ENCODE peak calls at places on chromosomes 11 and 22, in nine cellular contexts. Q, H, J, F, Z, D, R, E and C are unnamed samples.
A peak's percentile ranks its signal among the peaks of the same experiment; 100 is the strongest.

GRCh38 chr11:26828291-26828690 is 106.4 kb upstream of the SLC5A12 start:
- DNase-seq in Z (no peak), F (no peak), D (no peak), E (no peak), Q (no peak), J (no peak), H (no peak), R (no peak), C (no peak)

GRCh38 chr11:110565690-110566336 is 136.1 kb downstream of the FDX1 start:
- DNase-seq in E (no peak), Z (no peak), J (no peak), R (peak; percentile 26), D (no peak), Q (no peak), F (no peak), H (no peak), C (no peak)

GRCh38 chr11:72673943-72674828 is at the start of gene PDE2A:
- DNase-seq in Q (no peak), E (peak; percentile 67), J (no peak), D (no peak), F (no peak), H (no peak), R (no peak), Z (no peak), C (no peak)

GRCh38 chr11:113992459-113993105 is 17.7 kb downstream of the HTR3A start:
- DNase-seq in H (no peak), F (no peak), R (no peak), D (no peak), J (no peak), Z (no peak), Q (no peak), E (no peak), C (no peak)

GRCh38 chr22:33680632-33681031 is 239.6 kb downstream of the LARGE1 start:
- DNase-seq in R (no peak), D (no peak), E (no peak), J (no peak), F (no peak), Z (no peak), H (no peak), Q (no peak), C (no peak)

GRCh38 chr11:75560644-75561043 is 1.4 kb upstream of the SERPINH1 start:
- DNase-seq in D (no peak), Z (no peak), E (no peak), R (no peak), J (no peak), Q (no peak), H (no peak), F (no peak), C (no peak)

GRCh38 chr11:115145316-115145715 is 358.9 kb downstream of the CADM1 start:
- DNase-seq in H (no peak), D (no peak), E (no peak), J (no peak), F (no peak), R (no peak), Z (no peak), Q (no peak), C (no peak)

GRCh38 chr22:49966716-49967332 is 6.3 kb downstream of the PIM3 start:
- DNase-seq in J (peak; percentile 92), H (no peak), E (peak; percentile 52), R (peak; percentile 83), Z (no peak), D (peak; percentile 83), Q (peak; percentile 49), F (peak; percentile 51), C (no peak)

GRCh38 chr11:134425816-134426536 is 13.9 kb upstream of the B3GAT1 start:
- DNase-seq in E (no peak), J (no peak), Q (no peak), H (no peak), Z (no peak), D (no peak), R (no peak), F (no peak), C (no peak)

GRCh38 chr11:128492461-128492860 is 94.9 kb downstream of the ETS1 start:
- DNase-seq in R (no peak), Z (no peak), H (no peak), Q (no peak), F (no peak), E (no peak), J (no peak), D (no peak), C (no peak)

GRCh38 chr11:8083871-8084281 is 2.9 kb downstream of the TUB start:
- DNase-seq in H (no peak), Q (no peak), Z (no peak), F (no peak), J (no peak), D (no peak), E (no peak), R (no peak), C (no peak)

GRCh38 chr22:42430486-42431125 is 1.6 kb downstream of the NFAM1 start:
- DNase-seq in E (no peak), R (no peak), H (no peak), Q (no peak), Z (no peak), D (no peak), J (no peak), F (no peak), C (no peak)

GRCh38 chr22:31081963-31082605 is 966 bp downstream of the SMTN start:
- DNase-seq in F (peak; percentile 13), J (peak; percentile 86), D (no peak), Z (no peak), E (no peak), H (no peak), Q (peak; percentile 26), R (no peak), C (peak; percentile 32)

GRCh38 chr22:31083377-31083768 is 2.3 kb downstream of the SMTN start:
- DNase-seq in J (no peak), Z (no peak), R (no peak), E (no peak), F (peak; percentile 71), Q (peak; percentile 56), H (no peak), D (no peak), C (no peak)

GRCh38 chr22:31083923-31084810 is 3.0 kb downstream of the SMTN start:
- DNase-seq in D (no peak), E (no peak), Z (no peak), R (no peak), F (peak; percentile 28), J (no peak), Q (no peak), H (no peak), C (peak; percentile 45)

GRCh38 chr22:31080848-31081649 is at the start of gene SMTN:
- DNase-seq in J (peak; percentile 99), R (peak; percentile 88), E (peak; percentile 99), H (no peak), Z (peak; percentile 83), F (peak; percentile 97), D (peak; percentile 96), Q (peak; percentile 95), C (peak; percentile 94)

DNA sequence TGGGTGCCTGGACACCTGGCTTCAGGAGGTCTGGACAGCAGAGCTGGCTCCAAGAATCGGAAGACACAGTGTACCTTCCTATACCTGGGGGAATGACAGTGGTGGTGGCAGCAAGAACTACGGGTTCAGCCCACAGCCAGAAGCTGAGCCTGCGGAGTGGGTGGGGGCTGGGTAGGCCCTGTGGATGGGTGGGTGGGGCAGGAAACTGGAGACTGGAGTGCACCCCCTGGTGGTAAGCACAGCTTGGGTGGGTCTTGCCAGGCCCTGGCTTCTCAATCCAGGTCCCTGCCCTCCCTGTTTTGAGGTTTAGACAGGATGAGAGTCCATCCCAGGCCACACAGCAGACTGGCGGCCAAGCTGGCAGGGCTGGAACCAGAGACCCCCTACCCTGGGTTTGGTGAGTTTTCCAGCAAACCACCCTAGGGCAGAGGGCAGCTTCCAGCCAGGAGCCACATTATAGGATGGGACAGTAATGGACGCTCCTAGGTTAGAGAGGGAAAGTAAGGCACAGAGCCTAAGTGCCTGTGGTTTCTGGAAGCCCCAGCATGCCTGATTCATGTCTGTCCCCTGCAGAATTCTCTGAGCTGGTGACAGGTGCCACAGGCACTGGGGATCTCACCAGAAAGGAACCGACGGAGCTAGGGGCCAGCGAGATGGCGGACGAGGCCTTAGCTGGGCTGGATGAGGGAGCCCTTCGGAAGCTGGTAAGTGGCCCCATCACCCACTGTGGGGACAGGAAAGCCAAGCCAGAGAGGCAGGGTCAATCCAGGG is 1.7 kb downstream of the SMTN start:
- DNase-seq in E (peak; percentile 79), J (peak; percentile 93), R (no peak), D (peak; percentile 84), F (peak; percentile 89), Q (peak; percentile 66), Z (peak; percentile 69), H (no peak), C (peak; percentile 85)
- TF ChIP-seq POLR2A in E (peak; percentile 23), J (no peak), R (no peak), D (no peak), F (no peak), Q (no peak), Z (no peak), H (no peak), C (no peak)

DNA sequence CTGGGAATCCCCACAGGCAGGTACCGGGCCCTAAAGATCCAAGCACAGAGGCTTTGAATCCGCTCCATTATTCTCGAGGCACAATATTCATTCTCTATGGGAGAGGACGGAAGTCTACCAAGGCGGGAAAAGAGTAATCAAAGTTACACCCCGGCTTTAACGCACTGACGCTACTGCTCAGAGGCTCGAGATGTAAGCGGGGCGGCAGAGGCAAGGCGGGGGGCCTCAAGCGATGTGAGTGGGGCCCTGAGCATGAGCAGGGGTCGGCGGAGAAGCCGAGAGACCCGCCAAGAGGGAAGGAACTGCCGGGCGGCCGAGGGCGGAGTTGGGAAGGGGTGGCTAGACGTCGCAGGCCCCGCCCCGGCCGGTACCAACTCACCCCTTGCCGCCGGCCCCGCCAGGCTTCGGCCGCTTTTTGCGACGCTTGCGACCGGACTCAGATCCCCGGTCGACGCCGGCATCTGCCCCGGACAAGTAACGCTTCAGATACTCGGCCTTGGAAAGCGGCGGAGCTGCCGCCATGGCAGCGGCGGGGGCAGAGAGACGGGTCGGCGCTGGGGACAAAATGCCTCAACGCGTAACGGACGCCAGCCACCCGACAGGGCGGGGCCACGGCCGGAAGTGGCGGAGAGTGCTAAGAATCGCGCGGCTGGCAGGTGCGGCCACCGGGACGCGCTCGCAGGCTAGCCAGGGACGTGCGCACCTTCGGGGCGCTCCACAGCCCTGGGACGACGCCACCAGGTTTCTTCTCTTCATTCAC is at the start of gene BUD13:
- DNase-seq in H (peak; percentile 56), D (peak; percentile 93), F (peak; percentile 94), Q (peak; percentile 93), J (peak; percentile 98), R (peak; percentile 88), Z (peak; percentile 72), E (peak; percentile 96), C (peak; percentile 91)
- TF ChIP-seq POLR2A in H (no peak), D (no peak), F (peak; percentile 79), Q (peak; percentile 51), J (no peak), R (peak; percentile 64), Z (peak; percentile 41), E (peak; percentile 96), C (peak; percentile 80)

GRCh38 chr11:18321991-18322711 is at the start of the genes GTF2H1 and HPS5:
- DNase-seq in E (peak; percentile 96), D (peak; percentile 98), Z (peak; percentile 98), F (peak; percentile 98), H (peak; percentile 85), Q (peak; percentile 95), R (peak; percentile 98), J (peak; percentile 99), C (peak; percentile 98)
- TF ChIP-seq POLR2A in E (peak; percentile 99), D (peak; percentile 36), Z (peak; percentile 90), F (peak; percentile 97), H (peak; percentile 70), Q (peak; percentile 90), R (peak; percentile 97), J (no peak), C (peak; percentile 98)

DNA sequence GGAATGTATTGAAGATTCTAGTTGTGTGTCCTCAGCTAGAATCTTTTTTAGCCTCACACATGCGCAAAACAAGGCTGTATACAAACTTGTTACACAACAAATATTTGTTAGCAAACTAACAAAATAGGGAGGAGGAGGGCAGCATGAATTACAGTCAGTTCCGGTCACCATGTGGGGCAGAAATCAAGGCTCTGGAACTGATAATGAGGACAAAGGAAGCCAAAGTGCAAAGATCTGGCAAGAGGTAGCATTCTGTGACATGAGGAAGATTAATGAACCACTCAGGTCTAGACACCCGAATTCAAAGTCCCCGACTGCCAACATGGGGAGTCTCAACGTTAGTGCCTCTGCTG is 1.9 kb downstream of the SUN2 start:
- DNase-seq in D (no peak), R (no peak), Z (no peak), J (no peak), H (no peak), Q (no peak), F (no peak), E (no peak), C (no peak)
- TF ChIP-seq POLR2A in D (no peak), R (no peak), Z (no peak), J (no peak), H (no peak), Q (no peak), F (no peak), E (no peak), C (no peak)